ENCODE peak calls at places on chromosome 7, in five cellular contexts. O is T-helper 17 cell, J is posterior cingulate gyrus, I is frontal cortex, K is NCI-H1105. H is an unnamed sample.

GRCh38 chr7:35565927-35566326 is 129.0 kb downstream of the HERPUD2 start:
- DNase-seq in O (no peak), I (no peak), J (no peak), K (peak), H (no peak)

GRCh38 chr7:73330772-73331171 is 2.8 kb downstream of the FKBP6 start:
- DNase-seq in K (no peak), O (no peak), J (no peak), I (no peak), H (no peak)

GRCh38 chr7:6419310-6419773 is 28.4 kb downstream of the DAGLB start:
- DNase-seq in J (peak), K (no peak), I (peak), O (no peak), H (peak)

GRCh38 chr7:155257482-155258232 is 40.0 kb upstream of the INSIG1 start:
- DNase-seq in I (peak), K (no peak), J (no peak), O (no peak), H (no peak)

GRCh38 chr7:3042861-3043489 is 692 bp downstream of the CARD11 start:
- DNase-seq in J (no peak), K (no peak), I (no peak), O (peak), H (no peak)

GRCh38 chr7:66859794-66860645 is 61.0 kb upstream of the TMEM248 start:
- DNase-seq in K (no peak), I (no peak), O (no peak), J (no peak), H (peak)

GRCh38 chr7:74233655-74234280 is 20.4 kb downstream of the RFC2 start:
- DNase-seq in O (no peak), J (no peak), K (no peak), I (no peak), H (no peak)

GRCh38 chr7:127979113-127979727 is 52.0 kb downstream of the LRRC4 start:
- DNase-seq in I (no peak), J (no peak), O (no peak), K (no peak), H (no peak)

GRCh38 chr7:27083646-27084045 is 12.2 kb downstream of the HOXA1 start:
- DNase-seq in I (no peak), K (no peak), O (no peak), J (no peak), H (no peak)

GRCh38 chr7:134736381-134736780 is 43.1 kb upstream of the CALD1 start:
- DNase-seq in J (no peak), I (no peak), O (no peak), K (no peak), H (no peak)

GRCh38 chr7:91872928-91873327 is 7.6 kb downstream of the MTERF1 start:
- DNase-seq in K (no peak), I (no peak), J (no peak), O (no peak), H (no peak)

GRCh38 chr7:2488272-2488645 is 12.1 kb upstream of the GRIFIN start:
- DNase-seq in K (no peak), J (no peak), I (no peak), O (no peak), H (no peak)